ENCODE peak calls at places on chromosomes 7 and 10, in five cellular contexts. V, A, F, J and G are unnamed samples. For H3K36me3, the result is how much of the 10 kb centered on the place peaks cover.

GRCh38 chr10:21527634-21528451 is 2.4 kb upstream of the SKIDA1 start:
- DNase-seq in F (no peak), A (no peak), V (no peak), J (no peak), G (no peak)

GRCh38 chr7:111517441-111518037 is 44.8 kb downstream of the IMMP2L start:
- DNase-seq in J (no peak), V (no peak), A (no peak), F (no peak), G (no peak)

GRCh38 chr7:149715476-149715875 is 57.9 kb downstream of the ZNF467 start:
- DNase-seq in V (peak), F (no peak), J (no peak), A (no peak), G (no peak)

GRCh38 chr7:82017334-82017943 is 247.6 kb upstream of the HGF start:
- DNase-seq in F (no peak), V (no peak), J (no peak), A (peak), G (peak)

GRCh38 chr7:103593691-103594090 is 147.7 kb upstream of the SLC26A5 start:
- DNase-seq in J (no peak), F (no peak), V (no peak), A (no peak), G (no peak)

GRCh38 chr10:119205926-119206602 is 1.3 kb upstream of the GRK5 start:
- DNase-seq in J (no peak), V (peak), A (peak), F (no peak), G (peak)

GRCh38 chr7:132745510-132745909 is 169.2 kb upstream of the PLXNA4 start:
- DNase-seq in A (no peak), V (no peak), F (no peak), J (no peak), G (peak)

GRCh38 chr7:119783799-119784198 is 489.2 kb upstream of the KCND2 start:
- DNase-seq in J (no peak), F (no peak), A (no peak), V (no peak), G (no peak)

GRCh38 chr10:29189272-29189671 is 99.6 kb upstream of the LYZL1 start:
- DNase-seq in F (no peak), A (no peak), V (no peak), J (no peak), G (no peak)

GRCh38 chr7:92758796-92759431 is 77.5 kb downstream of the CDK6 start:
- DNase-seq in F (no peak), J (no peak), A (no peak), V (no peak), G (no peak)

GRCh38 chr10:95530021-95530420 is 31.1 kb downstream of the SORBS1 start:
- DNase-seq in F (no peak), J (no peak), V (no peak), A (no peak), G (no peak)

GRCh38 chr7:18614841-18615240 is 119.3 kb downstream of the HDAC9 start:
- DNase-seq in F (no peak), A (no peak), V (no peak), J (no peak), G (no peak)

GRCh38 chr7:133275441-133276105 is 22.7 kb downstream of the EXOC4 start:
- DNase-seq in J (no peak), V (no peak), F (no peak), A (no peak), G (no peak)

GRCh38 chr7:50685445-50686070 is 97.1 kb downstream of the GRB10 start:
- DNase-seq in V (no peak), F (no peak), A (no peak), J (no peak), G (peak)

GRCh38 chr7:13989138-13989943 is at the start of gene ETV1:
- DNase-seq in A (peak), J (no peak), F (peak), V (peak), G (peak)

GRCh38 chr10:1119501-1119900 is 63.3 kb downstream of the WDR37 start:
- DNase-seq in F (no peak), A (no peak), V (no peak), J (no peak), G (no peak)

GRCh38 chr10:1120761-1121160 is 64.6 kb downstream of the WDR37 start:
- DNase-seq in A (no peak), J (no peak), V (no peak), F (no peak), G (no peak)

GRCh38 chr10:1119027-1119426 is 62.8 kb downstream of the WDR37 start:
- DNase-seq in F (no peak), J (no peak), A (peak), V (no peak), G (no peak)

GRCh38 chr10:1121311-1121970 is 65.3 kb downstream of the WDR37 start:
- DNase-seq in J (no peak), A (no peak), V (no peak), F (no peak), G (no peak)

DNA sequence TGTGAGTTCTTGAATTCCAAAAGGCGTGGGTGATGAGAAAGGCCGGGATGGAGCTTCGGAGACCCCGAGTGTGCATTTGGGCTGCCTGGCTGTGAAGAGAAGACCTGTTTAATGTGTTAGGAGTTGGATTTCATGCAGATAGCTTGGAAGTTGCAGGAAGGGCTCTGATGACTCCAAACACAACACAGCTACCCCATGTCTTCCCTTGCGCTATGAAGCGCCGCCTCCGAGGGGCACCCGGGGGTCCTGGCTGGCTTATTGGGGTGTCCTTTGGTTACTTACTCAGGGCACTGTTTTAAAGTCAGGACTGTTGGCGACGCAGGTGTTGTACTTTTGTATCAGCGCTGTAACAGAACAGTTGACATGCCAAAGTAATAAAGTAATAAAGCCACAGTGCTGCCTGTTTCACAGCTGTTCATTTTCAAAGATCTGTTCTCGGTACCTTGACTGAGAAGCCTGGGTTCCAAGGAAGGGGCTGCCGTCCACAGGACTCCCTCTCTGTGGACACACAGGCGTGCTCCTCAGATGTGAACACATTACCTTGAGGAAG is 64.0 kb downstream of the WDR37 start:
- DNase-seq in V (no peak), F (no peak), J (no peak), A (no peak), G (no peak)
- H3K36me3 ChIP-seq in V (half or more), F (under half), J (under half), A (half or more), G (under half)

DNA sequence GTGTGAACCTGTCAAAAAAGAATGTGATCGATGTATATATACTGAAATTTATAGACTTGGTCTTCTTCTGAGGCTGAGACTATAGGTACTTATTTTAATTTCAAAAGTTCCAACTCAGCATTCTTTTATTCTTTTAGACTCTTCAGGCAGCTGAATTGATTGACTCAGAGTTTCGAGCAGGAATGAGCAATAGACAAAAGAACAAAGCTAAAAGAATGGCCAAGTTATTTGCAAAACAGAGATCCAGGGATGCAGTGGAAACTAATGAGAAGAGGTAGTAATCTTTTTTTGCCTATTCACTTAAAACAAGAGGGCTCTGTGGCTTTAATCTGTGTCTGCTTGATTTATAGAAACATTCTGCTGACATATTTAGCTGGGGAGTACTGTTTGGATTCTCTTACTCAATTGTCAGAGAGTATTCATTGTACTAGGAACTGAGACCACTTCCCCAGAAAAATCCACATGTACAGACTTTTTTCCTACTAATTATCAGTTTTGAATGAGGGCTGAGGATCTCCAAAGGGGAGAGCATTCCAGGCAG is 30.1 kb downstream of the BTAF1 start:
- DNase-seq in V (no peak), J (no peak), A (peak), F (no peak), G (no peak)
- TF ChIP-seq CREB1 in V (no peak), J (no peak), A (no peak), F (no peak), G (no peak)

GRCh38 chr7:116434820-116435341 is 64.7 kb upstream of the CAV2 start:
- DNase-seq in F (no peak), J (no peak), V (no peak), A (no peak), G (no peak)
- H2AFZ ChIP-seq in F (no peak), J (no peak), V (no peak), A (no peak), G (no peak)

GRCh38 chr10:17236468-17236886 is 8.4 kb downstream of the VIM start:
- DNase-seq in V (no peak), J (no peak), F (no peak), A (no peak), G (no peak)
- H3K36me3 ChIP-seq in V (half or more), J (under half), F (half or more), A (under half), G (under half)

DNA sequence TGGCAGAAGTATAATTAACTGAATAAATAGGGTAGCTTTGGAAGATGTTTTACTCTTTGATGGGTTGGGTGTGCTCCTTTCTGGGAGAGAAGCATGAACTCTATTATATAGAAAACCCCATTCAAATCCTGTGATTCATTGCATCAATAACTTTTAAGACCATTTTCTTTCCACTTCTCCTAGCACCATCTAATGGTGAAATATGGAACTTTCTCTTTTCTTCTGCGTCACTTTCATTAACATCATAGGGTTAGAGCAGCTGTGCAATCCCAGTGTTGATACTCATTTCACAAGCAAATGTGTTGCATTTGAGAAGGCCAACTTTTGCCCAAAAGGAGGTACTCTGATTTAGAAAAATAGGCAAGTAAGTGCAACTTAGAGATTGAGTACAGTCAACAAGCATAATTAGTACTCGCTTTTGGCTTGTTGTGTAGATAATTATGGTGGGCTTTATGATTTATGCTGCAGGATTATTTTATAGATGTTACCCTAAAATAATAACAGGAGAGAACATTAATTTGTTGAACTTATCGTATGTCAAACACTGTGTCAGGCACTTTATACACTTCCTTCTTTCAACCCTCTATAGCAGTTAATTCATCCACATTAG is 92.9 kb downstream of the CPED1 start:
- DNase-seq in V (peak), J (peak), A (peak), F (no peak), G (peak)
- TF ChIP-seq CREB1 in V (peak), J (no peak), A (no peak), F (no peak), G (no peak)

GRCh38 chr7:99472561-99473314 is at the start of gene ZNF789:
- DNase-seq in V (peak), A (peak), F (peak), J (peak), G (peak)

GRCh38 chr7:99476107-99476506 is 3.4 kb downstream of the ZNF789 start:
- DNase-seq in F (no peak), V (no peak), J (no peak), A (no peak), G (no peak)

GRCh38 chr7:99469381-99470065 is 3.2 kb upstream of the ZNF789 start:
- DNase-seq in J (no peak), A (peak), V (no peak), F (no peak), G (peak)

GRCh38 chr7:99468336-99468918 is 2.5 kb upstream of the ATP5MF start:
- DNase-seq in F (no peak), V (no peak), A (no peak), J (no peak), G (no peak)

GRCh38 chr7:99473315-99473596 is 566 bp downstream of the ZNF789 start:
- DNase-seq in F (no peak), A (peak), J (peak), V (peak), G (peak)
- H2AFZ ChIP-seq in F (peak), A (no peak), J (peak), V (peak), G (peak)

DNA sequence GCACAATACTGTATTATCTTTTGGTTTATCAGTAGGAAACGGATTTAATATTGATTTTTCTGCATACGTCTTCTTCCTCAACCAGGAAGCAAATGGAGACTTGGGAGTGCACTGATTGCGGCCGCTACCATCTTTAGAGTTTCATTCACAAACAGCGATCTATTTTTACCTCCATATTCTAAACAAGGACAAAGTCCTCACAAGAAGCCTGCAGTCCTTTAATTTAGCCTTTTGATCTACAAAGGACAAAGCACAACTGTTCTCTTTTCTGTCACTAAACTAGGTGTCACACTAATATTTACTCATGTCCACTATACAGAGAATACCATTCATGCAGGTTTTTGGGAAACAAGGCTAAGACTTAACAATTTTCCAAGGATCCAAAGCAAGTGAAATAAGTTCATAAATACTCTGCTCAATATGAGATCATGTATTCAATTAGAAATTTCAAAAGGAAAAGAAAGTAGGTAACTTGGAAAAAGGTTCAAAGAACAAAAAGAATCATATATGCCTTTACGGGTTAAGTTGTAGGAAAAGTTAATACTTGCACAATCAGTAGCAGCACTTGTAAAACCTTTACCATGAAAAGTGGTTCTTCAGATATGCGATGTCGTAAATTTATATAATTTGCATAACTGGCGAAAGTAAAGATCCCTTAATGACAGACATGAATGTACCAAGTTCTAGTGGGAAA is 92.1 kb downstream of the UPF2 start:
- DNase-seq in F (no peak), A (peak), V (no peak), J (no peak), G (no peak)
- H3K36me3 ChIP-seq in F (half or more), A (under half), V (half or more), J (under half), G (under half)